ENCODE peak calls at places on chromosomes 7 and 10, in five cellular contexts. One of them, this sample, is unnamed.

GRCh38 chr10:114507449-114507848 is 103.1 kb upstream of the AFAP1L2 start:
- DNase-seq in cardiac muscle cell: no peak
- DNase-seq in heart left ventricle: peak
- DNase-seq in AG10803: no peak
- DNase-seq in A549: no peak
- DNase-seq in this sample: no peak

GRCh38 chr7:119903090-119903489 is 369.9 kb upstream of the KCND2 start:
- DNase-seq in heart left ventricle: no peak
- DNase-seq in AG10803: no peak
- DNase-seq in cardiac muscle cell: no peak
- DNase-seq in A549: no peak
- DNase-seq in this sample: no peak

GRCh38 chr10:92068900-92069299 is 145.3 kb downstream of the BTAF1 start:
- DNase-seq in cardiac muscle cell: no peak
- DNase-seq in A549: no peak
- DNase-seq in AG10803: no peak
- DNase-seq in heart left ventricle: no peak
- DNase-seq in this sample: no peak

GRCh38 chr7:2970907-2971306 is 72.8 kb downstream of the CARD11 start:
- DNase-seq in AG10803: no peak
- DNase-seq in cardiac muscle cell: no peak
- DNase-seq in heart left ventricle: no peak
- DNase-seq in A549: no peak
- DNase-seq in this sample: no peak

GRCh38 chr7:38539477-38540081 is 91.6 kb downstream of the AMPH start:
- DNase-seq in A549: no peak
- DNase-seq in AG10803: no peak
- DNase-seq in heart left ventricle: no peak
- DNase-seq in cardiac muscle cell: no peak
- DNase-seq in this sample: no peak

GRCh38 chr10:124511205-124512039 is 49.8 kb downstream of the LHPP start:
- DNase-seq in AG10803: no peak
- DNase-seq in A549: no peak
- DNase-seq in heart left ventricle: no peak
- DNase-seq in cardiac muscle cell: no peak
- DNase-seq in this sample: no peak

GRCh38 chr10:80196270-80196949 is 8.9 kb downstream of the ANXA11 start:
- DNase-seq in AG10803: peak
- DNase-seq in A549: no peak
- DNase-seq in cardiac muscle cell: peak
- DNase-seq in heart left ventricle: peak
- DNase-seq in this sample: no peak

GRCh38 chr10:129605986-129606518 is 139.0 kb downstream of the MGMT start:
- DNase-seq in A549: no peak
- DNase-seq in heart left ventricle: no peak
- DNase-seq in AG10803: no peak
- DNase-seq in cardiac muscle cell: no peak
- DNase-seq in this sample: no peak

GRCh38 chr7:24898691-24899090 is 81.3 kb downstream of the OSBPL3 start:
- DNase-seq in heart left ventricle: no peak
- DNase-seq in AG10803: peak
- DNase-seq in A549: no peak
- DNase-seq in cardiac muscle cell: no peak
- DNase-seq in this sample: no peak
- H3K4me3 ChIP-seq in heart left ventricle: no peak
- H3K4me3 ChIP-seq in AG10803: no peak
- H3K4me3 ChIP-seq in A549: no peak
- H3K4me3 ChIP-seq in cardiac muscle cell: no peak
- H3K4me3 ChIP-seq in this sample: no peak

DNA sequence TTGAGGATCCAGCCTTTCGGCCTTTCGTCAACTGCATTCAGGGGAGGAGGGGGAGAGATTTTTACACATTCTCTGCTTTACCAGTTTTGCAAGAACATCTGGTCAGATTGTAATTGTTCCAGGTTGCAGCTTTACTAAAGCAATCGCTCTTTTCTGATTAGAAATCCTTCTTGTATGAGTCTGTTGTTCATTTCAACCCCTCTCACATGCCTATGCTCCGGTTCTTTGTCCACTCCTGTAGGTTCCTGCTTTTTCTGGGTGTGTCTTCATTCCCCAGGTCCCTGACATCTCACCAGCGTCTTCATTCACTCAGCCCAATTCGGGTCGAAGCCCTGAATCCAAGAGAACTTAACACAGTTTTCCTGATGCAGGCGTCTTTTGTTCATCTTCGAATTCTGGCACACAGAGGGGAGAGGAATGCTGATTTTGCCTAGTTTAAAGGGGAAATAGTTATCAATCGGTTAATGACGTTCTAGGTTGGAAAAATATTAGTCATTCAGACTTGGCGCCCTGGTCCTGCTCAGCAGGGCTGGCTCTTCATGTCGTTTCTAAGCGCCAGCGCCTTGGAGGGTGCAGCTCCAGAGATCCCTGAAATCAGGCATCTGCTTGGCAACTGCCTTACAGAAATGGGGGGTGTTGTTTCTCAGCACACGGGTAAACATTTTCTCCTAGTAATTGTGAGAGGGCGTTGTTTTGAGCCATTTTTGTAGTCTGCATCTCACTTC is 1.1 kb upstream of the PRTFDC1 start:
- DNase-seq in heart left ventricle: peak
- DNase-seq in A549: no peak
- DNase-seq in AG10803: peak
- DNase-seq in cardiac muscle cell: no peak
- DNase-seq in this sample: no peak
- H3K4me3 ChIP-seq in heart left ventricle: peak
- H3K4me3 ChIP-seq in A549: peak
- H3K4me3 ChIP-seq in AG10803: peak
- H3K4me3 ChIP-seq in cardiac muscle cell: no peak
- H3K4me3 ChIP-seq in this sample: peak

GRCh38 chr10:45592432-45592831 is 80.1 kb downstream of the ZFAND4 start:
- DNase-seq in heart left ventricle: no peak
- DNase-seq in cardiac muscle cell: no peak
- DNase-seq in A549: no peak
- DNase-seq in AG10803: peak
- DNase-seq in this sample: no peak
- H3K4me3 ChIP-seq in heart left ventricle: no peak
- H3K4me3 ChIP-seq in cardiac muscle cell: no peak
- H3K4me3 ChIP-seq in A549: no peak
- H3K4me3 ChIP-seq in AG10803: no peak
- H3K4me3 ChIP-seq in this sample: no peak

DNA sequence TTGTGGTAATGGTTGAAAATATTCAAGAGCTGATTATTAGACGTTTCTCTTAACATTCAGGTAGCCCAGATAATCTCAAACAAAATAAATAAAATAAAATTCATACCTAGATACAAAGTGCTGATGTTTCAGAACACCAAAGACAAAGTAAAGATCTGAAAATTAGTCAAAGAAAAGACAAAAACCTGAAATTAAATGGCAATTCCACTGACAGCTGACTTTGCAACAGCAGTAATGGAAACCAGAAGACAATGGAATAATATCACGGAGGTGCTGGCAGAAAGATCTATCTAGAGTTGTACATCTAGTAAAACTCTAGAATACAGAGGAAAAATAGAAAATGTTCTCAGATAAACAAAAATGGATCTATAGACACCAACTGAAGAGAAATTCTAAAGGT is 58.0 kb upstream of the IKZF1 start:
- DNase-seq in heart left ventricle: no peak
- DNase-seq in AG10803: no peak
- DNase-seq in cardiac muscle cell: no peak
- DNase-seq in A549: no peak
- DNase-seq in this sample: no peak
- H3K4me3 ChIP-seq in heart left ventricle: no peak
- H3K4me3 ChIP-seq in AG10803: no peak
- H3K4me3 ChIP-seq in cardiac muscle cell: no peak
- H3K4me3 ChIP-seq in A549: no peak
- H3K4me3 ChIP-seq in this sample: no peak

GRCh38 chr10:6313107-6313895 is 110.6 kb downstream of the PFKFB3 start:
- DNase-seq in A549: no peak
- DNase-seq in AG10803: peak
- DNase-seq in cardiac muscle cell: no peak
- DNase-seq in heart left ventricle: no peak
- DNase-seq in this sample: no peak
- H3K4me3 ChIP-seq in A549: no peak
- H3K4me3 ChIP-seq in AG10803: peak
- H3K4me3 ChIP-seq in cardiac muscle cell: no peak
- H3K4me3 ChIP-seq in heart left ventricle: no peak
- H3K4me3 ChIP-seq in this sample: no peak

GRCh38 chr7:81846398-81846797 is 76.6 kb upstream of the HGF start:
- DNase-seq in A549: no peak
- DNase-seq in heart left ventricle: peak
- DNase-seq in AG10803: peak
- DNase-seq in cardiac muscle cell: no peak
- DNase-seq in this sample: no peak
- H3K4me3 ChIP-seq in A549: no peak
- H3K4me3 ChIP-seq in heart left ventricle: no peak
- H3K4me3 ChIP-seq in AG10803: no peak
- H3K4me3 ChIP-seq in cardiac muscle cell: no peak
- H3K4me3 ChIP-seq in this sample: no peak

GRCh38 chr10:44030132-44030531 is 354.8 kb downstream of the CXCL12 start:
- DNase-seq in heart left ventricle: no peak
- DNase-seq in cardiac muscle cell: no peak
- DNase-seq in AG10803: no peak
- DNase-seq in A549: no peak
- DNase-seq in this sample: peak
- H3K4me3 ChIP-seq in heart left ventricle: no peak
- H3K4me3 ChIP-seq in cardiac muscle cell: no peak
- H3K4me3 ChIP-seq in AG10803: no peak
- H3K4me3 ChIP-seq in A549: no peak
- H3K4me3 ChIP-seq in this sample: no peak

DNA sequence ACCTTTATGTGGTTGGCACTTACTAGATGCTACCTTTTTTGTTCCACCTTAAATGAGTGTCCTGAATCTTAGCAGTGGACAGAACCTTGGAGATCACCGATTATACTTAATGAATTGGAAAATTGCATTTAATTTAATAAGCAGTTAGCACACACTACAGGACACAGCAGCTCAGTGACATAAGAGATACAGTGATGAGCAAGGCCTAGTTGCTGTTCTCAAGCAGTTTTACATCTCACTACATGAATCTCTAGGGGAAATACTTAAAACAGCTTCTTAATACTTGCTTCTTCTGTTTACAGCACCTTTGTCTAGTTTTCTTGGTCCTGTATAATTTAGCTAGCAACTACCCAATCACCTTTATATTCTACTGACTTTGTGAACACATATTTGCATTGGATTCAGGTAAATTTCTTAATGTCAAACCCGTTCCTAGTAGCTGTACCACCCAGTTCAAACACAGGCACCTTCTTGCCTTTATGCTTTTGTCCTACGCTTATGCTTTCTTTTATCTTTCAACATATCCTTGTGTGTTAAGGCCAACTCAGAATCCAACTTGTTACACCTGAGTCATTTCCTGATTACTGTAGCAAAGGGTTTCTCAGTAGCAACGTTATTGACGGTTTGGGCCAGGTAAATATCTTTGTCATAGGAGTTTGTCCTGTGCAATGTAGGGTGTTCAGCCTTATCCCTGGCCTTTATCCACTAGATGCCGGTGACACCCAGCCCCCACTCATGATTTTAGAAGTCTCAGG is 1.8 kb downstream of the STAM start:
- DNase-seq in heart left ventricle: no peak
- DNase-seq in AG10803: no peak
- DNase-seq in cardiac muscle cell: no peak
- DNase-seq in A549: no peak
- DNase-seq in this sample: no peak
- H3K4me3 ChIP-seq in heart left ventricle: peak
- H3K4me3 ChIP-seq in AG10803: peak
- H3K4me3 ChIP-seq in cardiac muscle cell: peak
- H3K4me3 ChIP-seq in A549: peak
- H3K4me3 ChIP-seq in this sample: no peak

GRCh38 chr10:7872041-7872442 is 53.7 kb downstream of the TAF3 start:
- DNase-seq in A549: peak
- DNase-seq in heart left ventricle: no peak
- DNase-seq in cardiac muscle cell: peak
- DNase-seq in AG10803: no peak
- DNase-seq in this sample: no peak

GRCh38 chr10:7861509-7862120 is 43.3 kb downstream of the TAF3 start:
- DNase-seq in heart left ventricle: no peak
- DNase-seq in AG10803: no peak
- DNase-seq in A549: no peak
- DNase-seq in cardiac muscle cell: no peak
- DNase-seq in this sample: no peak

GRCh38 chr10:7862121-7862514 is 43.8 kb downstream of the TAF3 start:
- DNase-seq in A549: no peak
- DNase-seq in cardiac muscle cell: no peak
- DNase-seq in AG10803: no peak
- DNase-seq in heart left ventricle: no peak
- DNase-seq in this sample: no peak

DNA sequence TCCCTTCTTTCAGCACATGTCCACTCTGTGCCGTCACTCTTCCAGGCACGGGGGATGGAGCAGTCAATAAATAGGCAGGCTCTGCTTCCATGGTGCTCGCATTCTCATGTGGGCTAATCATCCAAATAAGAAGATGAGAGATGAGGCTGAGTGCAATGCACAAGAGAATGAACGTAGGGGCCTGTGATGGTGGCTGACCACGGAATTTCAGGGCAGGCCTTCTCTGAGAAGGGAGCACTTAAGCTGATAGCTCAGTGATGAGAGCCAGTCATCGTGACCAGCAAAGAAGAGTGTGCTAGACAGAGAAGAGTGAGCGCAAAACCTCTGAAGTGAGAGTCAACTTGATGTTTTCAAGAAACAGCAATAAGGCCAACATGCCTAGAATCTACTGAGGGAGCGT is 47.9 kb downstream of the TAF3 start:
- DNase-seq in AG10803: no peak
- DNase-seq in heart left ventricle: no peak
- DNase-seq in A549: no peak
- DNase-seq in cardiac muscle cell: peak
- DNase-seq in this sample: no peak
- H3K4me3 ChIP-seq in AG10803: no peak
- H3K4me3 ChIP-seq in heart left ventricle: no peak
- H3K4me3 ChIP-seq in A549: no peak
- H3K4me3 ChIP-seq in cardiac muscle cell: no peak
- H3K4me3 ChIP-seq in this sample: no peak

This sample was measured in WERI-Rb-1.